ENCODE peak calls at places on chromosomes 1 and 21, in four cellular contexts. L, W, F and V are unnamed samples.

GRCh38 chr1:241844593-241844992 is 3.4 kb upstream of the EXO1 start:
- DNase-seq in L (no peak), W (no peak), F (no peak), V (no peak)

GRCh38 chr1:201349091-201349490 is 28.4 kb downstream of the TNNT2 start:
- DNase-seq in L (no peak), W (no peak), F (no peak), V (no peak)

GRCh38 chr1:107559881-107560280 is 405.1 kb downstream of the VAV3 start:
- DNase-seq in L (no peak), W (no peak), F (no peak), V (no peak)

GRCh38 chr1:83060216-83060615 is 938.7 kb downstream of the TTLL7 start:
- DNase-seq in L (no peak), W (no peak), F (no peak), V (no peak)

GRCh38 chr1:154935749-154936415 is 637 bp downstream of the PMVK start:
- DNase-seq in L (no peak), W (no peak), F (no peak), V (no peak)

GRCh38 chr1:185696419-185697150 is 37.6 kb upstream of the HMCN1 start:
- DNase-seq in L (no peak), W (no peak), F (no peak), V (no peak)

GRCh38 chr1:2528966-2529750 is 905 bp downstream of the HES5 start:
- DNase-seq in L (peak), W (peak), F (peak), V (peak)

GRCh38 chr1:21614419-21615115 is 54.6 kb downstream of the RAP1GAP start:
- DNase-seq in L (no peak), W (no peak), F (no peak), V (no peak)

GRCh38 chr1:15100369-15101111 is 53.0 kb upstream of the TMEM51 start:
- DNase-seq in L (peak), W (peak), F (no peak), V (peak)

GRCh38 chr1:47561523-47562007 is 123.7 kb downstream of the FOXD2 start:
- DNase-seq in L (no peak), W (no peak), F (no peak), V (no peak)

GRCh38 chr1:86062458-86062857 is 94.1 kb downstream of the COL24A1 start:
- DNase-seq in L (no peak), W (no peak), F (no peak), V (no peak)

GRCh38 chr1:3518256-3518655 is 63.8 kb downstream of the ARHGEF16 start:
- DNase-seq in L (peak), W (peak), F (no peak), V (no peak)

GRCh38 chr1:184152502-184152901 is 101.0 kb downstream of the TSEN15 start:
- DNase-seq in L (no peak), W (no peak), F (no peak), V (no peak)

GRCh38 chr1:191895462-191896058 is 262.7 kb upstream of the RGS18 start:
- DNase-seq in L (no peak), W (no peak), F (no peak), V (no peak)

GRCh38 chr1:30911061-30911954 is 2.8 kb upstream of the SDC3 start:
- DNase-seq in L (peak), W (peak), F (no peak), V (peak)

GRCh38 chr1:161956097-161956496 is 67.6 kb downstream of the OLFML2B start:
- DNase-seq in L (no peak), W (no peak), F (no peak), V (no peak)

GRCh38 chr1:71784989-71785388 is 497.4 kb downstream of the NEGR1 start:
- DNase-seq in L (no peak), W (no peak), F (no peak), V (no peak)

GRCh38 chr1:204882479-204882878 is 11.8 kb downstream of the NFASC start:
- DNase-seq in L (no peak), W (no peak), F (no peak), V (no peak)

GRCh38 chr1:223056802-223057201 is 86.2 kb downstream of the TLR5 start:
- DNase-seq in L (no peak), W (no peak), F (no peak), V (no peak)

GRCh38 chr1:27406354-27406665 is 13.9 kb downstream of the GPR3 start:
- DNase-seq in L (no peak), W (no peak), F (no peak), V (no peak)

GRCh38 chr1:152924191-152924590 is 15.8 kb downstream of the IVL start:
- DNase-seq in L (no peak), W (no peak), F (no peak), V (no peak)

GRCh38 chr1:15559189-15559815 is 25.5 kb downstream of the AGMAT start:
- DNase-seq in L (no peak), W (no peak), F (no peak), V (no peak)

GRCh38 chr1:170261669-170262068 is 115.9 kb downstream of the NTMT2 start:
- DNase-seq in L (no peak), W (no peak), F (no peak), V (no peak)

GRCh38 chr1:16498573-16499359 is 15.3 kb downstream of the RNU1-1 start:
- DNase-seq in L (peak), W (peak), F (peak), V (peak)

GRCh38 chr1:160398823-160399222 is 1.5 kb upstream of the VANGL2 start:
- DNase-seq in L (no peak), W (no peak), F (no peak), V (no peak)

GRCh38 chr1:182457844-182458243 is 7.9 kb downstream of the RGSL1 start:
- DNase-seq in L (no peak), W (no peak), F (no peak), V (no peak)

GRCh38 chr1:228691926-228692325 is 43.4 kb upstream of the RHOU start:
- DNase-seq in L (peak), W (no peak), F (no peak), V (no peak)

GRCh38 chr1:206704239-206704638 is 19.5 kb downstream of the MAPKAPK2 start:
- DNase-seq in L (no peak), W (no peak), F (no peak), V (no peak)

GRCh38 chr1:208209286-208209685 is 34.9 kb downstream of the PLXNA2 start:
- DNase-seq in L (no peak), W (no peak), F (no peak), V (no peak)

GRCh38 chr1:46183926-46184557 is 7.8 kb upstream of the P3R3URF start:
- DNase-seq in L (no peak), W (no peak), F (no peak), V (no peak)

GRCh38 chr21:26945916-26946315 is 21.0 kb downstream of the ADAMTS5 start:
- DNase-seq in L (no peak), W (no peak), F (no peak), V (no peak)

GRCh38 chr1:233614173-233614742 is 352 bp downstream of the KCNK1 start:
- DNase-seq in L (no peak), W (no peak), F (no peak), V (no peak)

GRCh38 chr1:64855557-64855956 is 110.7 kb downstream of the RAVER2 start:
- DNase-seq in L (no peak), W (no peak), F (no peak), V (no peak)